ENCODE peak calls at places on chromosomes 6 and 20, in four cellular contexts. Q is HCT116, E is HepG2, P is K562. M is an unnamed sample.

GRCh38 chr20:24998631-24999445 is 6.3 kb upstream of the APMAP start:
- DNase-seq in Q (no peak), P (no peak), E (no peak), M (no peak)

GRCh38 chr20:32108814-32109391 is 611 bp upstream of the TM9SF4 start:
- DNase-seq in Q (no peak), P (no peak), E (no peak), M (no peak)

GRCh38 chr6:33198853-33199436 is 1.5 kb downstream of the RXRB start:
- DNase-seq in E (no peak), P (peak), Q (no peak), M (no peak)

GRCh38 chr6:20056350-20056992 is 155.8 kb downstream of the MBOAT1 start:
- DNase-seq in P (peak), Q (peak), E (peak), M (peak)

GRCh38 chr20:6909608-6910007 is 142.1 kb downstream of the BMP2 start:
- DNase-seq in P (no peak), E (no peak), Q (no peak), M (no peak)

GRCh38 chr6:4828187-4828698 is 52.0 kb downstream of the CDYL start:
- DNase-seq in P (no peak), Q (no peak), E (no peak), M (no peak)

GRCh38 chr6:71531006-71531405 is 242.4 kb downstream of the OGFRL1 start:
- DNase-seq in P (no peak), Q (no peak), E (no peak), M (no peak)

GRCh38 chr6:7819641-7820040 is 90.9 kb downstream of the TXNDC5 start:
- DNase-seq in Q (no peak), E (no peak), P (no peak), M (no peak)

GRCh38 chr20:46220808-46221207 is 87.5 kb downstream of the CDH22 start:
- DNase-seq in Q (peak), E (no peak), P (peak), M (no peak)

GRCh38 chr20:10667077-10667401 is 6.8 kb downstream of the JAG1 start:
- DNase-seq in E (no peak), Q (no peak), P (no peak), M (no peak)

GRCh38 chr20:10667560-10668167 is 6.1 kb downstream of the JAG1 start:
- DNase-seq in Q (no peak), E (no peak), P (no peak), M (no peak)

GRCh38 chr20:10665027-10665561 is 8.7 kb downstream of the JAG1 start:
- DNase-seq in E (no peak), P (no peak), Q (no peak), M (no peak)

GRCh38 chr20:10665791-10666190 is 8.0 kb downstream of the JAG1 start:
- DNase-seq in P (no peak), Q (no peak), E (no peak), M (no peak)

GRCh38 chr20:10666221-10667076 is 7.3 kb downstream of the JAG1 start:
- DNase-seq in E (no peak), P (no peak), Q (no peak), M (no peak)
- TF ChIP-seq SP1 in E (no peak), P (no peak), Q (no peak), M (no peak)

GRCh38 chr6:89692256-89692655 is 53.7 kb upstream of the LYRM2 start:
- DNase-seq in Q (no peak), P (no peak), E (no peak), M (no peak)
- TF ChIP-seq ZBTB33 in Q (no peak), P (no peak), E (no peak), M (no peak)

DNA sequence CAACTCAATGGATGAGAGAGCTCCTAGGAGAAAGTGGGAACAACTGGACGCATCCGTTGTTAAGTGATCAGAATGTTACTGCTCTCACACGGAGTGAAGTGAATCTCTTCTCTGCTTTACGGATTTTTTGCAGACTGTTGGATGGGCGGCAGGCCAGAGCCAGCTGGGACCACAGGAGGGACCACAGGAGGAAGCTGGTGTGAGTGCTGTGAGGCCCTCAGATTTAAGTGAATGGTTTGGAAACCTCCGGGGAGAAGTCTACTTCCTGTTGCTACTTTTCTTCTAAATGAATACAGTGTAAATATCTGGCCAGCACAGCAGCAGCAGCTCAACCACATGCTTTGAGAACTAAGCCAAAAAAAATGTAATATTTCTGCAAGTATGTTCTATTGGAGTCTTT is 23.6 kb upstream of the PPP1R14C start:
- DNase-seq in P (no peak), E (no peak), Q (no peak), M (no peak)
- TF ChIP-seq SP1 in P (no peak), E (no peak), Q (no peak), M (no peak)

DNA sequence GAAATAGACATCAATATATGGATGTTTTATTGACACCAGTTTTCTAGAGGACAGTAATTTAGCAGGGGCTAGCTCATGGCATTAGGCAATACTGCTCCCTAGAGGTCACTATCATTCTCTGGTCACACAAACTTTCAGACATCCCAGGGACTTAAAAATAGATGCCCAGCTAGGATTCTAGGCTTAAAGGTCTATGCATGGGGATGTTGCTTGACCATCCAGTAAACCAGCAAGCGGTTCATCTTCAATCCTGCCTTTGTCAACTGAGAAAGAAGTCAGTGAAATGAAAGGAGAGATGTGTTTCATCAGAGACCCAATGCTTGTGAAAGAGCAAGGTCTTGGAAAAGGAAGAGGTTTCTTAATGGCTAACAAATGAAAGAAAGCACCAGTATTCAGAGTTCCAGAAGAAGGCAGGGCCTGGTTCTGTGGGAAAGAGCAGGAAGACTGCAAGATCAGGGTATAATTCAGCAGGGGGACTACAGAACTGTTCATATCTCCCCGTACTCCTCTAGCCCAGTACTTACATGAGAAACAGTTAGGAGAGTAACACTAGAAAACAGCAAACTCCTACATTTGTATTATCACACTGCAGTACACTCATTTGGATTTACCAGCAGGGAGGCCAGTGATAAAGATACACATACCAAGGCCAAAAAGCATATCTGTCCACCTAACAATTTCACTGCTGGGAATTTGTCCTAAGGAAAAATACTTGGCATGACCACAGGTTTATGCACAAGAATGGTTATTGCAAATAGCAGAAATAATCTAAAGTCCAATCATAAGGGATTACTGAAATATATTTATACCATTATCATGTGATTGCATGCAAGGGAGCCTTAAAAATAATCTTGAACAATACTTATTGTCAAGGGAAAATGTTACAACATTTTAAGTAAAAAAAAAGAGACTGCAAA is 151.4 kb upstream of the LAMA2 start:
- DNase-seq in P (no peak), Q (peak), E (peak), M (no peak)
- TF ChIP-seq ZBTB33 in P (no peak), Q (no peak), E (no peak), M (no peak)

GRCh38 chr20:49384437-49385434 is 97.7 kb downstream of the KCNB1 start:
- DNase-seq in E (peak), Q (peak), P (peak), M (no peak)

GRCh38 chr20:49388790-49389189 is 93.7 kb downstream of the KCNB1 start:
- DNase-seq in E (no peak), P (no peak), Q (no peak), M (no peak)

GRCh38 chr20:49387606-49387939 is 94.9 kb downstream of the KCNB1 start:
- DNase-seq in Q (no peak), E (no peak), P (no peak), M (no peak)

GRCh38 chr20:49386848-49387605 is 95.4 kb downstream of the KCNB1 start:
- DNase-seq in P (no peak), Q (no peak), E (no peak), M (no peak)

DNA sequence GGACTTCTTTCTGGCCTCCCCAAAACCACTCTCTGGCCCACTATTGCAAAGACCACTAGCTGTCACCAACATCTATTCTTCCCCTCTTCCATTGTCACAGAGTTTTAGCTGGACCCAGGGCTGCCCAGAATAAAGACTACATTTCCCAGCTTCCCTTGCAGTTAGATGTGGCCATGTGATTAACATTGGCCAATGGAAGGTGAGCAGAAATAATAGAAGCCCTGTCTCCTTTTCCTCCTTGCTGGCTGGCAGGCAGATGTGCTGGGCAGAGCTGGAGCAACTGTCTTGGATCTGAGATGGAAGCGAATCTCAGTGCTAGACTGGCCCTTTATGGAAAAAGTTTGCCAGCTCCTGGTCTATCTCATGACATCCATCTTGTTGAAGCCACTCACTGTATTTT is 97.0 kb downstream of the KCNB1 start:
- DNase-seq in Q (peak), E (peak), P (peak), M (no peak)
- TF ChIP-seq SP1 in Q (peak), E (no peak), P (no peak), M (no peak)

M was measured in GM12878.